ENCODE peak calls at places on chromosomes 2 and 18, in four cellular contexts. G is IMR-90, H is H9, W is trophoblast cell. T is an unnamed sample.

GRCh38 chr2:73739101-73739500 is 2.0 kb upstream of the TPRKB start:
- DNase-seq in G (no peak), H (no peak), W (peak), T (no peak)

GRCh38 chr2:118835739-118836410 is 11.6 kb downstream of the EN1 start:
- DNase-seq in G (no peak), H (peak), W (no peak), T (peak)

GRCh38 chr2:86037795-86038192 is 67.9 kb downstream of the POLR1A start:
- DNase-seq in G (no peak), H (no peak), W (no peak), T (no peak)

GRCh38 chr18:54742654-54743053 is 85.6 kb upstream of the RAB27B start:
- DNase-seq in G (peak), H (no peak), W (no peak), T (no peak)

GRCh38 chr2:200350796-200351195 is 44.3 kb downstream of the SPATS2L start:
- DNase-seq in G (peak), H (no peak), W (no peak), T (peak)

GRCh38 chr2:67268806-67269205 is 128.3 kb upstream of the ETAA1 start:
- DNase-seq in G (peak), H (no peak), W (no peak), T (no peak)

GRCh38 chr2:168592181-168592831 is 136.2 kb downstream of the CERS6 start:
- DNase-seq in G (no peak), H (no peak), W (no peak), T (no peak)

GRCh38 chr18:59994357-59994756 is 94.6 kb downstream of the PMAIP1 start:
- DNase-seq in G (peak), H (no peak), W (no peak), T (peak)

GRCh38 chr2:142673836-142674235 is 203.6 kb upstream of the KYNU start:
- DNase-seq in G (no peak), H (no peak), W (no peak), T (no peak)

GRCh38 chr18:79856119-79857080 is 58.7 kb downstream of the KCNG2 start:
- DNase-seq in G (peak), H (peak), W (no peak), T (peak)

GRCh38 chr2:188314314-188315054 is 22.8 kb downstream of the GULP1 start:
- DNase-seq in G (no peak), H (no peak), W (no peak), T (peak)

GRCh38 chr2:74191596-74192380 is 6.6 kb upstream of the MTHFD2 start:
- DNase-seq in G (no peak), H (no peak), W (no peak), T (no peak)

GRCh38 chr2:240411261-240412160 is 24.0 kb upstream of the GPC1 start:
- DNase-seq in G (no peak), H (peak), W (no peak), T (no peak)

GRCh38 chr18:26073742-26074141 is 16.7 kb downstream of the SS18 start:
- DNase-seq in G (no peak), H (no peak), W (no peak), T (no peak)

GRCh38 chr2:151032741-151033152 is 228.9 kb downstream of the RBM43 start:
- DNase-seq in G (peak), H (no peak), W (no peak), T (no peak)

GRCh38 chr2:47801118-47801517 is 18.2 kb downstream of the MSH6 start:
- DNase-seq in G (no peak), H (no peak), W (peak), T (no peak)

GRCh38 chr2:84694088-84694622 is 177.9 kb downstream of the DNAH6 start:
- DNase-seq in G (no peak), H (no peak), W (no peak), T (no peak)

GRCh38 chr2:40451926-40452605 is at the start of gene SLC8A1:
- DNase-seq in G (peak), H (peak), W (no peak), T (peak)

GRCh38 chr2:214471990-214472389 is 61.1 kb downstream of the VWC2L start:
- DNase-seq in G (peak), H (no peak), W (no peak), T (no peak)

GRCh38 chr2:68466778-68467076 is 367 bp downstream of the FBXO48 start:
- DNase-seq in G (no peak), H (no peak), W (no peak), T (no peak)
- H4K8ac ChIP-seq in G (peak), H (no peak), W (peak), T (no peak)

GRCh38 chr2:28338046-28338753 is 54.5 kb upstream of the FOSL2 start:
- DNase-seq in G (peak), H (no peak), W (peak), T (peak)

GRCh38 chr2:28339516-28340175 is 53.0 kb upstream of the FOSL2 start:
- DNase-seq in G (no peak), H (no peak), W (no peak), T (no peak)

GRCh38 chr2:28336993-28337627 is 55.5 kb upstream of the FOSL2 start:
- DNase-seq in G (no peak), H (no peak), W (no peak), T (no peak)

GRCh38 chr2:28340312-28341202 is 52.1 kb upstream of the FOSL2 start:
- DNase-seq in G (no peak), H (no peak), W (no peak), T (no peak)

GRCh38 chr2:28338754-28339325 is 53.8 kb upstream of the FOSL2 start:
- DNase-seq in G (no peak), H (no peak), W (no peak), T (no peak)
- H4K8ac ChIP-seq in G (peak), H (no peak), W (peak), T (no peak)

GRCh38 chr18:58870130-58870529 is 5.5 kb downstream of the ZNF532 start:
- DNase-seq in G (peak), H (no peak), W (no peak), T (peak)
- H4K8ac ChIP-seq in G (no peak), H (no peak), W (peak), T (no peak)

GRCh38 chr2:191272064-191272463 is 26.9 kb downstream of the MYO1B start:
- DNase-seq in G (no peak), H (no peak), W (no peak), T (no peak)

GRCh38 chr2:191270303-191271178 is 25.3 kb downstream of the MYO1B start:
- DNase-seq in G (no peak), H (no peak), W (no peak), T (no peak)

GRCh38 chr2:191265311-191266170 is 20.3 kb downstream of the MYO1B start:
- DNase-seq in G (peak), H (no peak), W (no peak), T (no peak)

GRCh38 chr2:191266201-191266600 is 21.0 kb downstream of the MYO1B start:
- DNase-seq in G (peak), H (no peak), W (no peak), T (no peak)

GRCh38 chr2:191268596-191268995 is 23.4 kb downstream of the MYO1B start:
- DNase-seq in G (no peak), H (no peak), W (no peak), T (no peak)
- H4K8ac ChIP-seq in G (no peak), H (no peak), W (no peak), T (no peak)

GRCh38 chr18:78765637-78766281 is 213.9 kb upstream of the SALL3 start:
- DNase-seq in G (no peak), H (no peak), W (no peak), T (no peak)
- H4K8ac ChIP-seq in G (no peak), H (no peak), W (no peak), T (no peak)

DNA sequence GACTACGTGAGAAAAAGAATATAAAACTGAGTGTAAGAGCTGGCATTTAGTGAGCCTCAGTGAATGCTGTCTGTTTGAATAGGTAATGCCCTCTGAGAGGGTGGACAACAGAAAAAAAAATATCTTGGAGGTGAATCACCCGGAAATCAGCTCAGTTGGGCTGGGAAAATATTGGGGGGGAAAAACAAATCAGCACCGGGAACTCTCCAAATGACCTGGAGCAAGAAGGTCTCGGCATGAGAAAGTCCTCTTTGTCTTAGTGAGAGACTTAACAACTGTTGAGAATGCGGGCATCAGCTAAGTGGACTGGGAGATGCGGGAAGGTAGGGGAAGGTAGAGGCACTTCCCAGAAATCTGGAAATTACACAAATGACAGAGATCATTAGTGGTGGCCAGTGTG is 109.4 kb upstream of the POU3F3 start:
- DNase-seq in G (no peak), H (no peak), W (no peak), T (no peak)
- H4K8ac ChIP-seq in G (no peak), H (no peak), W (no peak), T (no peak)

GRCh38 chr2:109410021-109410815 is 203.5 kb downstream of the SEPTIN10 start:
- DNase-seq in G (peak), H (no peak), W (no peak), T (peak)
- H4K8ac ChIP-seq in G (no peak), H (no peak), W (no peak), T (no peak)

T was measured in mesendoderm.